ENCODE peak calls at places on chromosomes 4 and X, in ten cellular contexts. One of them, this sample, is unnamed.

GRCh38 chrX:153765138-153766079 is 1.4 kb downstream of the PLXNB3 start:
- DNase-seq in progenitor cell of endocrine pancreas: no peak
- DNase-seq in posterior cingulate gyrus: peak
- DNase-seq in astrocyte of the hippocampus: peak
- DNase-seq in HFF-Myc: no peak
- DNase-seq in activated CD4-positive, CD25-positive, alpha-beta regulatory T cell treated with anti-CD3 and anti-CD28 coated beads, Interleukin-2, amount 50 U/mL, for 16 hours: no peak
- DNase-seq in stimulated activated naive B cell treated with anti-CD40 and anti-IgM and Interleukin-4, amounts not matched to agents 10 μg/mL and 1 μg/mL and 100 μg/mL, for 72 hours: no peak
- DNase-seq in activated naive CD8-positive, alpha-beta T cell treated with anti-CD3 and anti-CD28 coated beads, Interleukin-2, amount 50 U/mL, for 24 hours: no peak
- DNase-seq in NCI-H524: no peak
- DNase-seq in EL: peak
- DNase-seq in this sample: no peak

GRCh38 chr4:2915789-2916188 is 47.4 kb downstream of the NOP14 start:
- DNase-seq in progenitor cell of endocrine pancreas: no peak
- DNase-seq in stimulated activated naive B cell treated with anti-CD40 and anti-IgM and Interleukin-4, amounts not matched to agents 10 μg/mL and 1 μg/mL and 100 μg/mL, for 72 hours: no peak
- DNase-seq in astrocyte of the hippocampus: no peak
- DNase-seq in NCI-H524: no peak
- DNase-seq in activated naive CD8-positive, alpha-beta T cell treated with anti-CD3 and anti-CD28 coated beads, Interleukin-2, amount 50 U/mL, for 24 hours: no peak
- DNase-seq in EL: no peak
- DNase-seq in posterior cingulate gyrus: no peak
- DNase-seq in activated CD4-positive, CD25-positive, alpha-beta regulatory T cell treated with anti-CD3 and anti-CD28 coated beads, Interleukin-2, amount 50 U/mL, for 16 hours: no peak
- DNase-seq in HFF-Myc: no peak
- DNase-seq in this sample: no peak

GRCh38 chr4:113505057-113505456 is 256.5 kb downstream of the CAMK2D start:
- DNase-seq in posterior cingulate gyrus: no peak
- DNase-seq in HFF-Myc: no peak
- DNase-seq in activated CD4-positive, CD25-positive, alpha-beta regulatory T cell treated with anti-CD3 and anti-CD28 coated beads, Interleukin-2, amount 50 U/mL, for 16 hours: no peak
- DNase-seq in astrocyte of the hippocampus: no peak
- DNase-seq in EL: no peak
- DNase-seq in NCI-H524: no peak
- DNase-seq in stimulated activated naive B cell treated with anti-CD40 and anti-IgM and Interleukin-4, amounts not matched to agents 10 μg/mL and 1 μg/mL and 100 μg/mL, for 72 hours: no peak
- DNase-seq in activated naive CD8-positive, alpha-beta T cell treated with anti-CD3 and anti-CD28 coated beads, Interleukin-2, amount 50 U/mL, for 24 hours: no peak
- DNase-seq in progenitor cell of endocrine pancreas: no peak
- DNase-seq in this sample: no peak

GRCh38 chrX:124395145-124395858 is 48.9 kb downstream of the SH2D1A start:
- DNase-seq in progenitor cell of endocrine pancreas: no peak
- DNase-seq in NCI-H524: no peak
- DNase-seq in activated naive CD8-positive, alpha-beta T cell treated with anti-CD3 and anti-CD28 coated beads, Interleukin-2, amount 50 U/mL, for 24 hours: no peak
- DNase-seq in activated CD4-positive, CD25-positive, alpha-beta regulatory T cell treated with anti-CD3 and anti-CD28 coated beads, Interleukin-2, amount 50 U/mL, for 16 hours: no peak
- DNase-seq in posterior cingulate gyrus: no peak
- DNase-seq in stimulated activated naive B cell treated with anti-CD40 and anti-IgM and Interleukin-4, amounts not matched to agents 10 μg/mL and 1 μg/mL and 100 μg/mL, for 72 hours: no peak
- DNase-seq in EL: no peak
- DNase-seq in HFF-Myc: no peak
- DNase-seq in astrocyte of the hippocampus: no peak
- DNase-seq in this sample: no peak

GRCh38 chr4:75672461-75673026 is 667 bp downstream of the G3BP2 start:
- DNase-seq in NCI-H524: peak
- DNase-seq in activated naive CD8-positive, alpha-beta T cell treated with anti-CD3 and anti-CD28 coated beads, Interleukin-2, amount 50 U/mL, for 24 hours: peak
- DNase-seq in HFF-Myc: no peak
- DNase-seq in astrocyte of the hippocampus: peak
- DNase-seq in stimulated activated naive B cell treated with anti-CD40 and anti-IgM and Interleukin-4, amounts not matched to agents 10 μg/mL and 1 μg/mL and 100 μg/mL, for 72 hours: peak
- DNase-seq in progenitor cell of endocrine pancreas: peak
- DNase-seq in activated CD4-positive, CD25-positive, alpha-beta regulatory T cell treated with anti-CD3 and anti-CD28 coated beads, Interleukin-2, amount 50 U/mL, for 16 hours: peak
- DNase-seq in posterior cingulate gyrus: peak
- DNase-seq in EL: peak
- DNase-seq in this sample: peak

GRCh38 chrX:94288325-94288724 is 614.3 kb downstream of the FAM133A start:
- DNase-seq in activated naive CD8-positive, alpha-beta T cell treated with anti-CD3 and anti-CD28 coated beads, Interleukin-2, amount 50 U/mL, for 24 hours: no peak
- DNase-seq in HFF-Myc: no peak
- DNase-seq in activated CD4-positive, CD25-positive, alpha-beta regulatory T cell treated with anti-CD3 and anti-CD28 coated beads, Interleukin-2, amount 50 U/mL, for 16 hours: no peak
- DNase-seq in EL: no peak
- DNase-seq in astrocyte of the hippocampus: no peak
- DNase-seq in posterior cingulate gyrus: no peak
- DNase-seq in stimulated activated naive B cell treated with anti-CD40 and anti-IgM and Interleukin-4, amounts not matched to agents 10 μg/mL and 1 μg/mL and 100 μg/mL, for 72 hours: no peak
- DNase-seq in progenitor cell of endocrine pancreas: no peak
- DNase-seq in NCI-H524: peak
- DNase-seq in this sample: no peak

GRCh38 chr4:78666830-78667258 is 109.3 kb upstream of the BMP2K start:
- DNase-seq in activated CD4-positive, CD25-positive, alpha-beta regulatory T cell treated with anti-CD3 and anti-CD28 coated beads, Interleukin-2, amount 50 U/mL, for 16 hours: no peak
- DNase-seq in posterior cingulate gyrus: no peak
- DNase-seq in activated naive CD8-positive, alpha-beta T cell treated with anti-CD3 and anti-CD28 coated beads, Interleukin-2, amount 50 U/mL, for 24 hours: no peak
- DNase-seq in EL: no peak
- DNase-seq in progenitor cell of endocrine pancreas: no peak
- DNase-seq in NCI-H524: no peak
- DNase-seq in stimulated activated naive B cell treated with anti-CD40 and anti-IgM and Interleukin-4, amounts not matched to agents 10 μg/mL and 1 μg/mL and 100 μg/mL, for 72 hours: no peak
- DNase-seq in astrocyte of the hippocampus: no peak
- DNase-seq in HFF-Myc: no peak
- DNase-seq in this sample: no peak

GRCh38 chr4:146243141-146243882 is 29.0 kb downstream of the REELD1 start:
- DNase-seq in astrocyte of the hippocampus: no peak
- DNase-seq in EL: peak
- DNase-seq in stimulated activated naive B cell treated with anti-CD40 and anti-IgM and Interleukin-4, amounts not matched to agents 10 μg/mL and 1 μg/mL and 100 μg/mL, for 72 hours: peak
- DNase-seq in NCI-H524: no peak
- DNase-seq in progenitor cell of endocrine pancreas: no peak
- DNase-seq in activated CD4-positive, CD25-positive, alpha-beta regulatory T cell treated with anti-CD3 and anti-CD28 coated beads, Interleukin-2, amount 50 U/mL, for 16 hours: peak
- DNase-seq in HFF-Myc: no peak
- DNase-seq in posterior cingulate gyrus: peak
- DNase-seq in activated naive CD8-positive, alpha-beta T cell treated with anti-CD3 and anti-CD28 coated beads, Interleukin-2, amount 50 U/mL, for 24 hours: peak
- DNase-seq in this sample: peak

GRCh38 chr4:56630876-56631666 is 50.0 kb downstream of the HOPX start:
- DNase-seq in NCI-H524: no peak
- DNase-seq in HFF-Myc: no peak
- DNase-seq in activated naive CD8-positive, alpha-beta T cell treated with anti-CD3 and anti-CD28 coated beads, Interleukin-2, amount 50 U/mL, for 24 hours: no peak
- DNase-seq in stimulated activated naive B cell treated with anti-CD40 and anti-IgM and Interleukin-4, amounts not matched to agents 10 μg/mL and 1 μg/mL and 100 μg/mL, for 72 hours: no peak
- DNase-seq in astrocyte of the hippocampus: peak
- DNase-seq in activated CD4-positive, CD25-positive, alpha-beta regulatory T cell treated with anti-CD3 and anti-CD28 coated beads, Interleukin-2, amount 50 U/mL, for 16 hours: no peak
- DNase-seq in progenitor cell of endocrine pancreas: no peak
- DNase-seq in posterior cingulate gyrus: no peak
- DNase-seq in EL: peak
- DNase-seq in this sample: peak

GRCh38 chr4:113094802-113095201 is 45.3 kb downstream of the ANK2 start:
- DNase-seq in astrocyte of the hippocampus: peak
- DNase-seq in HFF-Myc: no peak
- DNase-seq in stimulated activated naive B cell treated with anti-CD40 and anti-IgM and Interleukin-4, amounts not matched to agents 10 μg/mL and 1 μg/mL and 100 μg/mL, for 72 hours: no peak
- DNase-seq in EL: no peak
- DNase-seq in NCI-H524: peak
- DNase-seq in activated CD4-positive, CD25-positive, alpha-beta regulatory T cell treated with anti-CD3 and anti-CD28 coated beads, Interleukin-2, amount 50 U/mL, for 16 hours: no peak
- DNase-seq in posterior cingulate gyrus: no peak
- DNase-seq in activated naive CD8-positive, alpha-beta T cell treated with anti-CD3 and anti-CD28 coated beads, Interleukin-2, amount 50 U/mL, for 24 hours: no peak
- DNase-seq in progenitor cell of endocrine pancreas: no peak
- DNase-seq in this sample: peak

GRCh38 chr4:137129471-137130244 is 402.6 kb downstream of the PCDH18 start:
- DNase-seq in activated naive CD8-positive, alpha-beta T cell treated with anti-CD3 and anti-CD28 coated beads, Interleukin-2, amount 50 U/mL, for 24 hours: no peak
- DNase-seq in progenitor cell of endocrine pancreas: no peak
- DNase-seq in astrocyte of the hippocampus: no peak
- DNase-seq in EL: peak
- DNase-seq in stimulated activated naive B cell treated with anti-CD40 and anti-IgM and Interleukin-4, amounts not matched to agents 10 μg/mL and 1 μg/mL and 100 μg/mL, for 72 hours: no peak
- DNase-seq in activated CD4-positive, CD25-positive, alpha-beta regulatory T cell treated with anti-CD3 and anti-CD28 coated beads, Interleukin-2, amount 50 U/mL, for 16 hours: no peak
- DNase-seq in posterior cingulate gyrus: no peak
- DNase-seq in HFF-Myc: peak
- DNase-seq in NCI-H524: no peak
- DNase-seq in this sample: no peak

GRCh38 chr4:145716661-145717200 is 36.8 kb downstream of the C4orf51 start:
- DNase-seq in EL: no peak
- DNase-seq in activated CD4-positive, CD25-positive, alpha-beta regulatory T cell treated with anti-CD3 and anti-CD28 coated beads, Interleukin-2, amount 50 U/mL, for 16 hours: no peak
- DNase-seq in astrocyte of the hippocampus: no peak
- DNase-seq in posterior cingulate gyrus: no peak
- DNase-seq in NCI-H524: no peak
- DNase-seq in stimulated activated naive B cell treated with anti-CD40 and anti-IgM and Interleukin-4, amounts not matched to agents 10 μg/mL and 1 μg/mL and 100 μg/mL, for 72 hours: no peak
- DNase-seq in activated naive CD8-positive, alpha-beta T cell treated with anti-CD3 and anti-CD28 coated beads, Interleukin-2, amount 50 U/mL, for 24 hours: no peak
- DNase-seq in HFF-Myc: no peak
- DNase-seq in progenitor cell of endocrine pancreas: no peak
- DNase-seq in this sample: no peak

GRCh38 chrX:46849933-46850332 is 13.1 kb downstream of the RP2 start:
- DNase-seq in activated CD4-positive, CD25-positive, alpha-beta regulatory T cell treated with anti-CD3 and anti-CD28 coated beads, Interleukin-2, amount 50 U/mL, for 16 hours: no peak
- DNase-seq in activated naive CD8-positive, alpha-beta T cell treated with anti-CD3 and anti-CD28 coated beads, Interleukin-2, amount 50 U/mL, for 24 hours: no peak
- DNase-seq in NCI-H524: no peak
- DNase-seq in EL: peak
- DNase-seq in HFF-Myc: no peak
- DNase-seq in progenitor cell of endocrine pancreas: no peak
- DNase-seq in posterior cingulate gyrus: no peak
- DNase-seq in stimulated activated naive B cell treated with anti-CD40 and anti-IgM and Interleukin-4, amounts not matched to agents 10 μg/mL and 1 μg/mL and 100 μg/mL, for 72 hours: no peak
- DNase-seq in astrocyte of the hippocampus: no peak
- DNase-seq in this sample: peak

GRCh38 chr4:4247711-4248035 is 350 bp downstream of the TMEM128 start:
- DNase-seq in activated naive CD8-positive, alpha-beta T cell treated with anti-CD3 and anti-CD28 coated beads, Interleukin-2, amount 50 U/mL, for 24 hours: no peak
- DNase-seq in EL: no peak
- DNase-seq in NCI-H524: no peak
- DNase-seq in progenitor cell of endocrine pancreas: no peak
- DNase-seq in activated CD4-positive, CD25-positive, alpha-beta regulatory T cell treated with anti-CD3 and anti-CD28 coated beads, Interleukin-2, amount 50 U/mL, for 16 hours: no peak
- DNase-seq in HFF-Myc: no peak
- DNase-seq in posterior cingulate gyrus: no peak
- DNase-seq in astrocyte of the hippocampus: no peak
- DNase-seq in stimulated activated naive B cell treated with anti-CD40 and anti-IgM and Interleukin-4, amounts not matched to agents 10 μg/mL and 1 μg/mL and 100 μg/mL, for 72 hours: no peak
- DNase-seq in this sample: no peak

GRCh38 chrX:15815779-15816452 is 25.6 kb downstream of the ZRSR2 start:
- DNase-seq in EL: peak
- DNase-seq in HFF-Myc: no peak
- DNase-seq in NCI-H524: peak
- DNase-seq in activated CD4-positive, CD25-positive, alpha-beta regulatory T cell treated with anti-CD3 and anti-CD28 coated beads, Interleukin-2, amount 50 U/mL, for 16 hours: no peak
- DNase-seq in stimulated activated naive B cell treated with anti-CD40 and anti-IgM and Interleukin-4, amounts not matched to agents 10 μg/mL and 1 μg/mL and 100 μg/mL, for 72 hours: no peak
- DNase-seq in activated naive CD8-positive, alpha-beta T cell treated with anti-CD3 and anti-CD28 coated beads, Interleukin-2, amount 50 U/mL, for 24 hours: peak
- DNase-seq in posterior cingulate gyrus: no peak
- DNase-seq in progenitor cell of endocrine pancreas: no peak
- DNase-seq in astrocyte of the hippocampus: peak
- DNase-seq in this sample: peak